ENCODE peak calls at places on chromosomes 7 and 10, in four cellular contexts. H is endothelial cell, O is ELR, D is A172. C is an unnamed sample.

GRCh38 chr7:151315038-151315655 is 26.5 kb upstream of the NUB1 start:
- DNase-seq in H (peak), O (peak), D (peak), C (peak)

GRCh38 chr7:23893942-23894890 is 184.2 kb downstream of the STK31 start:
- DNase-seq in H (no peak), O (peak), D (peak), C (no peak)

GRCh38 chr10:119786117-119786769 is 60.4 kb downstream of the INPP5F start:
- DNase-seq in H (peak), O (peak), D (peak), C (peak)

GRCh38 chr10:29857843-29858242 is 201.5 kb downstream of the JCAD start:
- DNase-seq in H (no peak), O (no peak), D (no peak), C (no peak)

GRCh38 chr7:73847941-73848723 is 5.8 kb upstream of the METTL27 start:
- DNase-seq in H (no peak), O (peak), D (peak), C (peak)

GRCh38 chr7:18565337-18565736 is 69.8 kb downstream of the HDAC9 start:
- DNase-seq in H (no peak), O (no peak), D (no peak), C (no peak)

GRCh38 chr7:140672382-140673062 is at the start of gene ADCK2:
- DNase-seq in H (peak), O (peak), D (no peak), C (peak)

GRCh38 chr10:8051109-8051781 is 3.2 kb upstream of the GATA3 start:
- DNase-seq in H (no peak), O (no peak), D (no peak), C (no peak)

GRCh38 chr7:103691291-103691690 is 245.3 kb upstream of the SLC26A5 start:
- DNase-seq in H (no peak), O (no peak), D (no peak), C (peak)

GRCh38 chr10:73406863-73407262 is 7.0 kb downstream of the ANXA7 start:
- DNase-seq in H (no peak), O (no peak), D (no peak), C (no peak)

GRCh38 chr7:55111007-55111406 is 92.2 kb downstream of the EGFR start:
- DNase-seq in H (no peak), O (no peak), D (peak), C (no peak)

GRCh38 chr10:16787361-16787791 is 29.8 kb downstream of the RSU1 start:
- DNase-seq in H (no peak), O (no peak), D (no peak), C (no peak)

GRCh38 chr7:4144801-4145470 is 537.2 kb upstream of the FOXK1 start:
- DNase-seq in H (no peak), O (no peak), D (no peak), C (no peak)

GRCh38 chr7:55280031-55280454 is 85.1 kb upstream of the LANCL2 start:
- DNase-seq in H (peak), O (peak), D (peak), C (peak)

GRCh38 chr10:88152720-88153119 is 289.3 kb downstream of the PTEN start:
- DNase-seq in H (no peak), O (peak), D (peak), C (no peak)

GRCh38 chr10:7085913-7086589 is 324.8 kb downstream of the SFMBT2 start:
- DNase-seq in H (peak), O (no peak), D (no peak), C (no peak)

GRCh38 chr10:128222317-128222849 is 96.2 kb upstream of the MKI67 start:
- DNase-seq in H (no peak), O (no peak), D (no peak), C (no peak)

GRCh38 chr10:110864662-110865140 is 7.0 kb upstream of the PDCD4 start:
- DNase-seq in H (no peak), O (no peak), D (no peak), C (no peak)

GRCh38 chr10:14658331-14659122 is 116.2 kb downstream of the FAM107B start:
- DNase-seq in H (no peak), O (peak), D (peak), C (peak)

GRCh38 chr10:130027716-130028464 is 63.8 kb upstream of the EBF3 start:
- DNase-seq in H (no peak), O (peak), D (no peak), C (peak)

GRCh38 chr10:49359349-49360231 is 36.3 kb downstream of the DRGX start:
- DNase-seq in H (peak), O (peak), D (peak), C (peak)

GRCh38 chr10:62390497-62391176 is 16.5 kb downstream of the ZNF365 start:
- DNase-seq in H (no peak), O (peak), D (no peak), C (peak)

GRCh38 chr10:68235591-68235990 is 3.7 kb upstream of the ATOH7 start:
- DNase-seq in H (no peak), O (no peak), D (no peak), C (no peak)

GRCh38 chr7:24442170-24442777 is 131.0 kb upstream of the PALS2 start:
- DNase-seq in H (no peak), O (no peak), D (no peak), C (no peak)

GRCh38 chr7:64951250-64951848 is 39.5 kb downstream of the ZNF117 start:
- DNase-seq in H (no peak), O (peak), D (peak), C (peak)

GRCh38 chr7:51141451-51141971 is 175.1 kb downstream of the COBL start:
- DNase-seq in H (peak), O (peak), D (peak), C (peak)

GRCh38 chr10:131646551-131647525 is 254.0 kb upstream of the PPP2R2D start:
- DNase-seq in H (no peak), O (no peak), D (no peak), C (no peak)

GRCh38 chr10:85927952-85928677 is 438.5 kb downstream of the GRID1 start:
- DNase-seq in H (no peak), O (no peak), D (peak), C (no peak)

GRCh38 chr7:90999989-91000979 is 263.9 kb upstream of the FZD1 start:
- DNase-seq in H (no peak), O (peak), D (peak), C (peak)